ENCODE peak calls at places on chromosomes 7 and 10, in nine cellular contexts. P is HAP-1, J is kidney epithelial cell, M is H7, E is uterus, S is mammary epithelial cell, F is tibial artery, U is transverse colon, G is heart right ventricle. W is an unnamed sample. For H3K36me3, the result is how much of the 10 kb centered on the place peaks cover.

GRCh38 chr7:139777304-139777890 is 401 bp downstream of the HIPK2 start:
- DNase-seq in J (no peak), S (no peak), M (peak), E (peak), G (peak), P (no peak), U (peak), F (no peak), W (no peak)

GRCh38 chr10:26423722-26424121 is 14.4 kb upstream of the APBB1IP start:
- DNase-seq in M (no peak), E (no peak), S (no peak), U (no peak), G (no peak), J (no peak), P (no peak), F (no peak), W (no peak)

GRCh38 chr10:70341016-70341415 is 41.4 kb downstream of the LRRC20 start:
- DNase-seq in S (no peak), P (no peak), M (no peak), G (no peak), E (no peak), F (no peak), U (no peak), J (no peak), W (no peak)

GRCh38 chr7:28922618-28923331 is 35.4 kb downstream of the TRIL start:
- DNase-seq in F (no peak), U (peak), M (peak), S (peak), E (peak), G (peak), P (peak), J (peak), W (peak)

GRCh38 chr7:110043514-110043913 is 1047.4 kb upstream of the LRRN3 start:
- DNase-seq in U (no peak), E (no peak), S (peak), F (no peak), P (no peak), G (no peak), J (no peak), M (no peak), W (no peak)

GRCh38 chr7:55365103-55365679 is at the start of gene LANCL2:
- DNase-seq in P (peak), M (no peak), E (no peak), S (no peak), U (peak), F (no peak), G (no peak), J (no peak), W (peak)

GRCh38 chr7:55255501-55256445 is 109.4 kb upstream of the LANCL2 start:
- DNase-seq in U (peak), F (peak), G (peak), J (no peak), E (peak), M (peak), S (peak), P (peak), W (peak)

GRCh38 chr7:18788026-18788425 is 292.5 kb downstream of the HDAC9 start:
- DNase-seq in S (no peak), E (no peak), M (no peak), F (no peak), G (no peak), P (no peak), U (no peak), J (no peak), W (no peak)

GRCh38 chr10:31095677-31096076 is 64.0 kb upstream of the ZNF438 start:
- DNase-seq in G (no peak), P (no peak), F (no peak), M (no peak), U (no peak), E (no peak), J (no peak), S (no peak), W (no peak)

GRCh38 chr7:106346167-106346677 is 61.4 kb upstream of the NAMPT start:
- DNase-seq in G (no peak), F (no peak), M (no peak), J (no peak), P (no peak), S (no peak), U (no peak), E (no peak), W (no peak)

GRCh38 chr10:118471863-118472262 is 123.6 kb downstream of the PRLHR start:
- DNase-seq in F (no peak), G (no peak), U (no peak), J (peak), M (no peak), S (peak), E (no peak), P (no peak), W (no peak)

GRCh38 chr10:117003336-117003735 is 1.7 kb downstream of the SHTN1 start:
- DNase-seq in E (no peak), G (no peak), M (no peak), P (no peak), F (no peak), U (no peak), J (no peak), S (no peak), W (no peak)

GRCh38 chr10:132306951-132307751 is 599 bp downstream of the STK32C start:
- DNase-seq in F (peak), U (peak), G (peak), S (peak), M (peak), P (no peak), J (no peak), E (no peak), W (peak)

GRCh38 chr10:60283397-60283796 is 106.3 kb downstream of the ANK3 start:
- DNase-seq in M (no peak), U (no peak), E (no peak), G (no peak), P (no peak), J (no peak), F (no peak), S (no peak), W (no peak)

GRCh38 chr10:11856678-11857077 is 33.5 kb downstream of the PROSER2 start:
- DNase-seq in P (no peak), M (no peak), G (no peak), S (no peak), F (no peak), J (no peak), U (no peak), E (no peak), W (no peak)
- H3K36me3 ChIP-seq in P (under half), M (under half), G (under half), S (under half), F (under half), J (under half), U (under half), E (under half), W (under half)

GRCh38 chr10:123991622-123992570 is 100.3 kb upstream of the CPXM2 start:
- DNase-seq in J (no peak), U (no peak), G (no peak), S (no peak), P (no peak), M (peak), E (no peak), F (peak), W (peak)
- H3K36me3 ChIP-seq in J (under half), U (under half), G (under half), S (under half), P (under half), M (under half), E (under half), F (under half), W (under half)

GRCh38 chr7:32299133-32299702 is 191.0 kb downstream of the LSM5 start:
- DNase-seq in F (no peak), P (no peak), S (no peak), J (no peak), U (no peak), G (peak), E (peak), M (peak), W (no peak)
- H3K36me3 ChIP-seq in F (under half), P (under half), S (under half), J (under half), U (under half), G (under half), E (under half), M (under half), W (under half)

GRCh38 chr7:149005427-149006344 is 22.6 kb downstream of the PDIA4 start:
- DNase-seq in F (peak), M (peak), E (peak), J (no peak), S (peak), P (no peak), U (peak), G (peak), W (peak)

GRCh38 chr7:149010451-149010850 is 17.9 kb downstream of the PDIA4 start:
- DNase-seq in J (no peak), E (no peak), F (no peak), M (peak), S (no peak), U (no peak), P (no peak), G (no peak), W (no peak)

GRCh38 chr7:149006345-149006725 is 22.0 kb downstream of the PDIA4 start:
- DNase-seq in P (no peak), F (no peak), E (no peak), J (no peak), S (no peak), U (no peak), M (peak), G (no peak), W (no peak)

GRCh38 chr7:149007146-149007545 is 21.2 kb downstream of the PDIA4 start:
- DNase-seq in U (no peak), E (no peak), P (no peak), M (peak), S (no peak), J (no peak), G (no peak), F (no peak), W (no peak)

DNA sequence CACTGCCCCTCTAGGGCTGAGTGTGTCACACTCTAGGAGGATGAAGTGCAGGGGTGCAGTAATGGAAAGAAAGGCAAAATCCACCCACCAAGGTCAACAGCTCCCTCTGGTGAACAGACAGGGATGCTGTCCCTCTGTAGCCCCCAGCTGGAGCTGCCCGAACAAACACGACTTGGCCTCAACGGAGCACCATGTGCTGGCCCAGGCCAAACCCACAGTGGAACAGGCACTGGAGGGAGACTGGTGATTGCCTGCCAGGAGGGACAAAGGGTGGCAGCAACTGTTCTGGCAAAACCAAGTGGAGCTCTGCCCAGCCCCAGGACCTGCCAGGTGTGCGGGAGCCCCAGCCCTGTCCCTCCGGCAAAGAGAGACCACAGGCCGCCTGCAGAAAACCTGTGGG is 20.7 kb downstream of the PDIA4 start:
- DNase-seq in U (no peak), E (no peak), S (no peak), J (no peak), M (peak), F (no peak), G (no peak), P (no peak), W (no peak)
- H3K36me3 ChIP-seq in U (under half), E (under half), S (under half), J (under half), M (half or more), F (half or more), G (half or more), P (half or more), W (half or more)

GRCh38 chr7:137881607-137882260 is 35.0 kb upstream of the DGKI start:
- DNase-seq in U (no peak), J (no peak), S (no peak), E (no peak), G (no peak), F (no peak), M (no peak), P (no peak), W (no peak)
- H3K36me3 ChIP-seq in U (under half), J (under half), S (under half), E (under half), G (half or more), F (half or more), M (under half), P (under half), W (under half)

W was measured in lung.